ENCODE peak calls at places on chromosomes 3 and 15, in four cellular contexts. K, S, T and L are unnamed samples.

GRCh38 chr3:48595526-48596121 is 495 bp upstream of the COL7A1 start:
- DNase-seq in K (peak), S (peak), T (peak), L (no peak)

GRCh38 chr3:169940486-169941181 is 26.0 kb upstream of the SEC62 start:
- DNase-seq in K (no peak), S (no peak), T (no peak), L (no peak)

GRCh38 chr3:87792532-87793321 is 266.1 kb downstream of the CGGBP1 start:
- DNase-seq in K (peak), S (no peak), T (no peak), L (peak)

GRCh38 chr3:63405882-63406281 is 127.8 kb downstream of the SYNPR start:
- DNase-seq in K (no peak), S (peak), T (no peak), L (no peak)

GRCh38 chr15:37764733-37765191 is 169.7 kb upstream of the TMCO5A start:
- DNase-seq in K (peak), S (peak), T (no peak), L (peak)

GRCh38 chr3:24220859-24221657 is 273.6 kb downstream of the THRB start:
- DNase-seq in K (peak), S (peak), T (peak), L (no peak)

GRCh38 chr3:51982838-51983577 is at the start of gene ACY1:
- DNase-seq in K (peak), S (peak), T (peak), L (peak)

GRCh38 chr15:75849167-75849566 is 5.9 kb downstream of the UBE2Q2 start:
- DNase-seq in K (no peak), S (no peak), T (no peak), L (no peak)

GRCh38 chr3:124856687-124857086 is 30.5 kb downstream of the ITGB5 start:
- DNase-seq in K (no peak), S (no peak), T (no peak), L (no peak)

GRCh38 chr3:155196131-155197075 is 97.1 kb downstream of the STRIT1 start:
- DNase-seq in K (no peak), S (no peak), T (no peak), L (no peak)

GRCh38 chr15:68631621-68632051 is 52.8 kb downstream of the CORO2B start:
- DNase-seq in K (no peak), S (no peak), T (no peak), L (no peak)

GRCh38 chr3:46406786-46407611 is at the start of the genes CCR5AS and CCRL2:
- DNase-seq in K (no peak), S (no peak), T (peak), L (peak)

GRCh38 chr15:42060477-42060763 is 33.9 kb downstream of the PLA2G4D start:
- DNase-seq in K (no peak), S (no peak), T (no peak), L (no peak)

GRCh38 chr3:4680881-4681300 is 187.7 kb downstream of the ITPR1 start:
- DNase-seq in K (peak), S (no peak), T (no peak), L (no peak)

GRCh38 chr15:57607570-57608000 is 15.9 kb downstream of the MYZAP start:
- DNase-seq in K (peak), S (peak), T (peak), L (no peak)

GRCh38 chr3:177037241-177037640 is 160.0 kb downstream of the TBL1XR1 start:
- DNase-seq in K (peak), S (peak), T (no peak), L (no peak)

GRCh38 chr15:67836477-67836876 is 3.4 kb downstream of the RNU6-1 start:
- DNase-seq in K (peak), S (no peak), T (no peak), L (peak)

GRCh38 chr3:42099020-42099765 is 8.0 kb downstream of the TRAK1 start:
- DNase-seq in K (no peak), S (no peak), T (no peak), L (no peak)

GRCh38 chr15:69280783-69281182 is 17.9 kb upstream of the PAQR5 start:
- DNase-seq in K (peak), S (no peak), T (no peak), L (no peak)

GRCh38 chr3:10602769-10603768 is 97.7 kb upstream of the ATP2B2 start:
- DNase-seq in K (no peak), S (no peak), T (no peak), L (no peak)

GRCh38 chr15:83833569-83833968 is 179.6 kb downstream of the ADAMTSL3 start:
- DNase-seq in K (no peak), S (no peak), T (no peak), L (no peak)

GRCh38 chr3:32420138-32420981 is 28.7 kb downstream of the CMTM7 start:
- DNase-seq in K (peak), S (peak), T (peak), L (no peak)
- TF ChIP-seq CTCF in K (peak), S (peak), T (peak), L (no peak)

GRCh38 chr15:90650117-90650955 is 66.8 kb upstream of the BLM start:
- DNase-seq in K (peak), S (no peak), T (no peak), L (peak)
- TF ChIP-seq CTCF in K (no peak), S (no peak), T (no peak), L (no peak)

GRCh38 chr3:156704370-156705036 is 30.1 kb downstream of the TIPARP start:
- DNase-seq in K (no peak), S (no peak), T (no peak), L (no peak)
- TF ChIP-seq CTCF in K (no peak), S (no peak), T (no peak), L (no peak)

DNA sequence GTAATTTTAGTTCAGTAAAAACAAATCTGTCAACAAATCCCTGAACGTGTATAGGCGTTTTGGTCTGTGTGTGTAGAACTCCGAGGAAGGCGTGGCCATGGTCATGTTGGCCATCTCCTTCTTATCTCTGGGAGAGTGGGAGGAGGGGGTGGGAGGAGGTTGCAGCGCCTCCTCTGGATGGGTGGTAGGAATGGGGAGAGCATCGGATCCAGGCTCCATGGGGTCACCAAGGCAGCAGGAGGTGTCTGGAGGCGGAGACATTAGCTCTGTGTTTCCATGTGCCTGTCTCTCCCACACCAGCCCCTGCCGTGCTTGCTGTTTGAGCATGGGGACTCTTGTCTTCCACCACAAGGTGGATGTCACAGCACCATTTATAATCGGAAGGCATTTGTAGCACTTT is 34.5 kb upstream of the TRPM1 start:
- DNase-seq in K (no peak), S (no peak), T (no peak), L (no peak)
- TF ChIP-seq CTCF in K (no peak), S (no peak), T (no peak), L (no peak)

DNA sequence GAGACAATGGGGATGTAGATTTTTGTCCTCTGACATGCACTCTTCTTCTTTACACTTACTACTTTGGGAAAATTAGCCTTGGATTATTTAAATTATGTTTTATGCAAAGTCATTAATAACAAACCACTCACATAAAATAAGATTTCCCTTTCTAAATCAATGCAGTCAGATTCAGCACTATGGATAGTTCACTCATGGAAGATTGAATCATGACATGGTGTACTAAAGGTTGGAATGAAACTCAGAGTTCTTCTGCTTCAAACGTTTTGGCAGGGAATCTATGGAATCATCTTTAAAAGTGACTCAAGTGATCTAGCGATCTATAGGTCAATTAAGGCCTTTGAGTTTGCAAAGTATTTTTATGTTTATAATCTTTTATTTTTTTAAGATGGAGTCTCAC is 154.3 kb downstream of the KCNMB2 start:
- DNase-seq in K (peak), S (no peak), T (no peak), L (no peak)
- TF ChIP-seq CTCF in K (no peak), S (no peak), T (no peak), L (no peak)

DNA sequence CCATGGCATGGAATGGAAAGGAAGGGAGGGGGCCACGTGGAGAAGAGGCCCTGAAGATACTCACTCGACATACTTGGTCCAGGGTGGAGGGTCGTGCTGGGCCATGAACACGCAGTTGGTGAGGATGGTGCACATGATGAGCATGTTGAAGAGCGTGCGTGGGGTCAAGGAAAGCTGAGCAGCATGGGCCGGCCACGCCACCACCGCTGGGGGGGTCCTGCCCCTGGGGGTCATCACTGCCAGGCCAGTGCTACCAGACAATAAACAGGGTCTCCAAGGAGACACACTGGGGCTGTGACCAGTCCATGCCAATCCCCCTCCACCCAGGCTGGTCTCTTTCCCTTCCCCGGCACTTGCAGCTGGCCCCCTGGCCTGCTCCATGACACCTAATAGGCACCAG is 27.2 kb downstream of the SCN5A start:
- DNase-seq in K (no peak), S (no peak), T (no peak), L (no peak)
- TF ChIP-seq CTCF in K (no peak), S (no peak), T (no peak), L (no peak)

GRCh38 chr3:136543385-136543784 is 208.8 kb downstream of the STAG1 start:
- DNase-seq in K (peak), S (peak), T (no peak), L (no peak)

GRCh38 chr3:136545664-136546266 is 206.4 kb downstream of the STAG1 start:
- DNase-seq in K (peak), S (no peak), T (no peak), L (no peak)

GRCh38 chr3:136547293-136547692 is 204.9 kb downstream of the STAG1 start:
- DNase-seq in K (no peak), S (no peak), T (no peak), L (no peak)

GRCh38 chr3:136544532-136544931 is 207.6 kb downstream of the STAG1 start:
- DNase-seq in K (peak), S (peak), T (no peak), L (no peak)

DNA sequence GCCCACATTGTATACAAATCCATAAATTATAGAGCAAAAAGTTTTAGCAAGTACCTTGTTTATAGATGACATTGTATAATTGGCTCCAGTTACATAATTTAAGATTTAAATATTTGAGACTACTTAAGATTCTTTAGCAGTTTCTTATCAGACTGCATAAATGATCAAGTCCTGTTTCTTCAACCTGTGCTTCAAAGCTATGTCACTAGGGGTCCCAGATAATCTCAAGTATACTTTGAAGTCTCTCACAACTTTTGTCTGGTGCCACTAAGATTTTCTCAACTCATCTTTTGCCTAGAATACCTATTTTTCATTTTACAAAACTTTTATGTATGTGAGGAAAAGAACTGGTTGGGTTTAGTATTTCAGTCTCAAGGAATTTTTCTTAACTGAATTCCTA is 205.5 kb downstream of the STAG1 start:
- DNase-seq in K (peak), S (no peak), T (no peak), L (no peak)
- TF ChIP-seq CTCF in K (peak), S (peak), T (peak), L (peak)

GRCh38 chr15:33132722-33133345 is 61.7 kb downstream of the FMN1 start:
- DNase-seq in K (peak), S (peak), T (peak), L (peak)
- TF ChIP-seq CTCF in K (peak), S (peak), T (peak), L (peak)